ENCODE peak calls at places on chromosome 4, in five cellular contexts. L is left lung, H is cardiac muscle cell, G is fibroblast of lung, T is transverse colon. Z is an unnamed sample.
A peak's percentile ranks its signal among the peaks of the same experiment; 100 is the strongest.

GRCh38 chr4:38101563-38101962 is 141.4 kb downstream of the PTTG2 start:
- DNase-seq in L (no peak), H (no peak), G (peak; percentile 86), T (no peak), Z (no peak)

GRCh38 chr4:37188100-37188499 is 56.4 kb upstream of the NWD2 start:
- DNase-seq in L (peak; percentile 54), H (no peak), G (no peak), T (no peak), Z (peak; percentile 31)

GRCh38 chr4:24003926-24004325 is 114.1 kb upstream of the PPARGC1A start:
- DNase-seq in L (no peak), H (no peak), G (peak; percentile 41), T (no peak), Z (no peak)

GRCh38 chr4:158810487-158811215 is 41.8 kb downstream of the FNIP2 start:
- DNase-seq in L (no peak), H (no peak), G (peak; percentile 100), T (peak; percentile 76), Z (no peak)

GRCh38 chr4:140673729-140674128 is 82.5 kb downstream of the TBC1D9 start:
- DNase-seq in L (no peak), H (no peak), G (peak; percentile 49), T (no peak), Z (no peak)

GRCh38 chr4:16437836-16438235 is 211.6 kb upstream of the TAPT1 start:
- DNase-seq in L (no peak), H (no peak), G (peak; percentile 87), T (no peak), Z (no peak)

GRCh38 chr4:89193828-89194227 is 82.5 kb downstream of the TIGD2 start:
- DNase-seq in L (no peak), H (no peak), G (no peak), T (no peak), Z (no peak)

GRCh38 chr4:184648220-184649025 is 824 bp downstream of the CASP3 start:
- DNase-seq in L (peak; percentile 93), H (peak; percentile 74), G (peak; percentile 61), T (peak; percentile 72), Z (peak; percentile 57)

GRCh38 chr4:139171878-139172691 is 4.9 kb downstream of the ELF2 start:
- DNase-seq in L (no peak), H (no peak), G (peak; percentile 60), T (no peak), Z (no peak)

GRCh38 chr4:128031756-128032384 is 29.2 kb upstream of the LARP1B start:
- DNase-seq in L (no peak), H (no peak), G (no peak), T (no peak), Z (no peak)

GRCh38 chr4:10094841-10095240 is 21.8 kb downstream of the WDR1 start:
- DNase-seq in L (peak; percentile 58), H (no peak), G (no peak), T (no peak), Z (no peak)

GRCh38 chr4:65653740-65654361 is 16.4 kb downstream of the EPHA5 start:
- DNase-seq in L (no peak), H (no peak), G (peak; percentile 63), T (no peak), Z (no peak)

GRCh38 chr4:173538903-173539445 is 8.9 kb upstream of the HAND2 start:
- DNase-seq in L (no peak), H (no peak), G (no peak), T (no peak), Z (no peak)

GRCh38 chr4:121728798-121729226 is 32.0 kb upstream of the ANXA5 start:
- DNase-seq in L (no peak), H (no peak), G (peak; percentile 92), T (no peak), Z (no peak)

GRCh38 chr4:22692736-22693135 is at the start of gene GBA3:
- DNase-seq in L (no peak), H (no peak), G (no peak), T (peak; percentile 48), Z (no peak)

GRCh38 chr4:110005461-110006056 is 92.9 kb downstream of the EGF start:
- DNase-seq in L (no peak), H (peak; percentile 82), G (peak; percentile 65), T (no peak), Z (peak; percentile 45)

GRCh38 chr4:145098675-145099037 is 545 bp downstream of the ABCE1 start:
- DNase-seq in L (no peak), H (peak; percentile 41), G (peak; percentile 76), T (peak; percentile 16), Z (no peak)

GRCh38 chr4:2537011-2537830 is 774 bp downstream of the FAM193A start:
- DNase-seq in L (peak; percentile 90), H (peak; percentile 62), G (peak; percentile 48), T (peak; percentile 50), Z (peak; percentile 78)

GRCh38 chr4:90112715-90113114 is 14.5 kb upstream of the CCSER1 start:
- DNase-seq in L (no peak), H (no peak), G (no peak), T (no peak), Z (no peak)

GRCh38 chr4:143344011-143344410 is 7.3 kb downstream of the GAB1 start:
- DNase-seq in L (no peak), H (no peak), G (no peak), T (no peak), Z (no peak)

GRCh38 chr4:155506761-155507160 is 130.0 kb upstream of the MAP9 start:
- DNase-seq in L (no peak), H (peak; percentile 13), G (no peak), T (no peak), Z (no peak)

GRCh38 chr4:172989984-172990711 is 178.5 kb upstream of the GALNT7 start:
- DNase-seq in L (no peak), H (no peak), G (no peak), T (no peak), Z (no peak)

GRCh38 chr4:183352546-183352945 is 30.3 kb upstream of the CLDN24 start:
- DNase-seq in L (no peak), H (no peak), G (no peak), T (no peak), Z (no peak)

GRCh38 chr4:156113138-156113537 is 159.5 kb upstream of the CTSO start:
- DNase-seq in L (no peak), H (no peak), G (peak; percentile 18), T (no peak), Z (no peak)

GRCh38 chr4:128353791-128354190 is 66.2 kb upstream of the PGRMC2 start:
- DNase-seq in L (no peak), H (no peak), G (peak; percentile 52), T (no peak), Z (no peak)

GRCh38 chr4:82890602-82890912 is 396 bp downstream of the SEC31A start:
- DNase-seq in L (no peak), H (peak; percentile 79), G (peak; percentile 27), T (no peak), Z (no peak)

GRCh38 chr4:185272232-185272631 is 62.8 kb downstream of the SNX25 start:
- DNase-seq in L (no peak), H (no peak), G (no peak), T (no peak), Z (no peak)

GRCh38 chr4:41613782-41614181 is 75.8 kb downstream of the LIMCH1 start:
- DNase-seq in L (no peak), H (no peak), G (peak; percentile 53), T (no peak), Z (no peak)
- H3K4me3 ChIP-seq in L (no peak overlapping the region), H (no peak overlapping the region), G (no peak overlapping the region), T (no peak overlapping the region), Z (no peak overlapping the region)

GRCh38 chr4:8602686-8603430 is 10.3 kb downstream of the CPZ start:
- DNase-seq in L (peak; percentile 47), H (no peak), G (no peak), T (no peak), Z (no peak)

GRCh38 chr4:8606966-8607365 is 14.4 kb downstream of the CPZ start:
- DNase-seq in L (peak; percentile 68), H (no peak), G (no peak), T (no peak), Z (no peak)

GRCh38 chr4:8603931-8604330 is 11.4 kb downstream of the CPZ start:
- DNase-seq in L (peak; percentile 79), H (no peak), G (no peak), T (no peak), Z (no peak)

GRCh38 chr4:8606476-8606875 is 13.9 kb downstream of the CPZ start:
- DNase-seq in L (peak; percentile 73), H (no peak), G (no peak), T (no peak), Z (no peak)

GRCh38 chr4:8605289-8605688 is 12.7 kb downstream of the CPZ start:
- DNase-seq in L (peak; percentile 4), H (no peak), G (no peak), T (no peak), Z (no peak)
- H3K27me3 ChIP-seq in L (no peaks in the 10 kb centered on the region), H (no peaks in the 10 kb centered on the region), G (no peaks in the 10 kb centered on the region), T (peaks cover 27% of the 10 kb centered on the region), Z (no peaks in the 10 kb centered on the region)

DNA sequence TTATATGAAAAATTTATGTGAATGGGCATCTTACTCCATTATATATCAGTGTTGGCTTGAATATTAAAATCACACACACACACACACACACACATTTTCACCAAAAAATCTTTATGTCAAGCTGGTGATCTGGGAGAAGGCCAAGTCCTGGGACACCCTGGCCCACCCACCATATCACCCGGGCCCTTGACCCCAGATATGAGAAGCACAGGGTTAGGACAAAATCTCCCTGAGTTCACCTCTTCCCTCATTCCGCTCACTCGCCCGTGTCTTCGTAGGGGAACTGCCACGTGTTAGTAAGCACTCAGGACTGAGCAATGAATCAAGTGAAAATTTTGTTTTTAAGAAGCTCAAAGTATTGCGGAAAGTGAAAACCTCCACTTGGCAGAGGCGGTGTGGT is 103.8 kb upstream of the PSAPL1 start:
- DNase-seq in L (no peak), H (no peak), G (no peak), T (no peak), Z (peak; percentile 27)
- H3K4me3 ChIP-seq in L (no peak overlapping the region), H (no peak overlapping the region), G (no peak overlapping the region), T (no peak overlapping the region), Z (no peak overlapping the region)

GRCh38 chr4:55125763-55126541 is 557 bp upstream of the KDR start:
- DNase-seq in L (no peak), H (peak; percentile 36), G (peak; percentile 27), T (no peak), Z (peak; percentile 32)

GRCh38 chr4:55123791-55124190 is 1.6 kb downstream of the KDR start:
- DNase-seq in L (no peak), H (peak; percentile 17), G (no peak), T (no peak), Z (peak; percentile 10)

GRCh38 chr4:55125087-55125721 is at the start of gene KDR:
- DNase-seq in L (peak; percentile 75), H (peak; percentile 85), G (peak; percentile 41), T (no peak), Z (peak; percentile 95)

GRCh38 chr4:55122235-55122634 is 3.2 kb downstream of the KDR start:
- DNase-seq in L (no peak), H (no peak), G (no peak), T (no peak), Z (no peak)

DNA sequence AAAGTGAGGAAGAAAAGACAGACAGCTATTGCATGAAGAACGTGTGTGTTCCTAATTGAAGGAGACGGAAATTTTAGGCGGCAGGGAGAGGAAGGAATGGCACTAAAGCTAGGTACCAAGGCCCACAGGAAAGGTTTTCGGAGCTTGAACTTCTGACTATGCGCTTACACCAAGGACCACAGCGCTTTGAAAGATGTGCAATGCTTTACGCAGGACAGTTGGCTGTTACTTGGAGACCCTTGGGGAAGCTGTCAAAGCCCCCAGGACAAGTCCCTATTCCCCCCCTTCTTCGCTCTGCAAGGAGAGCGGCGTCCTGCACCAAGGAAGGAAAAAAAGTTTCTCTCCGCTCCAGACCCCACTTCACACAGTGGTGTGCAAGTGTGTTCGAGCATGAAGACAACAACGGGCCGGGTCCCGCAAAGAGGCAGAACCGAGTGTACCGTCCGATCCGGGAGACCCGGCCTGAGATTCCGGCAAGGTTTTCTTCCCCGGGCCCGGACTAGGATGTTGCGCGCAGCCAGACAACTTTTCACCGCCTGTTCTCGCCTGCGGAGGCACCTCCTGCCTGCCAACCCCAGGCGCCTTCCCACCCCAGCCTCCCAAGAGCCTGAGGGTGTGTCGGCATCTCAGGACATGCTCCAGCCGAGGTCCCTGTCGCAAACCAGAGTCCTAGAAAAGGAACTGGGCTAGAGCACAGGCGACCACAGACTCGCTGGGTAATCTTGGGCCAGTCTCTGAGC is 888 bp downstream of the KDR start:
- DNase-seq in L (peak; percentile 54), H (peak; percentile 56), G (no peak), T (no peak), Z (peak; percentile 51)
- H3K27me3 ChIP-seq in L (no peaks in the 10 kb centered on the region), H (peaks cover 6% of the 10 kb centered on the region), G (peaks cover 13% of the 10 kb centered on the region), T (peaks cover 35% of the 10 kb centered on the region), Z (peaks cover 17% of the 10 kb centered on the region)